ENCODE peak calls at places on chromosomes 13 and 19, in nine cellular contexts. E, G, W, X, H, C, J, S and I are unnamed samples.

GRCh38 chr13:99806671-99807070 is 164.9 kb downstream of the ZIC5 start:
- DNase-seq in E (no peak), G (no peak), W (no peak), X (no peak), H (no peak), C (peak; percentile 13), J (no peak), S (no peak), I (no peak)

GRCh38 chr13:97274782-97275252 is 52.7 kb downstream of the MBNL2 start:
- DNase-seq in E (no peak), G (no peak), W (no peak), X (no peak), H (peak; percentile 60), C (no peak), J (peak; percentile 51), S (no peak), I (peak; percentile 53)

GRCh38 chr13:36530050-36530789 is 97.9 kb downstream of the CCNA1 start:
- DNase-seq in E (no peak), G (no peak), W (no peak), X (no peak), H (no peak), C (no peak), J (peak; percentile 84), S (no peak), I (no peak)

GRCh38 chr19:9917322-9917721 is 19.0 kb downstream of the OLFM2 start:
- DNase-seq in E (no peak), G (no peak), W (no peak), X (no peak), H (peak; percentile 71), C (no peak), J (no peak), S (no peak), I (no peak)

GRCh38 chr19:47107953-47108746 is 5.4 kb downstream of the ZC3H4 start:
- DNase-seq in E (no peak), G (no peak), W (no peak), X (no peak), H (no peak), C (no peak), J (no peak), S (no peak), I (no peak)

GRCh38 chr13:50846861-50847475 is 3.5 kb upstream of the DLEU7 start:
- DNase-seq in E (no peak), G (no peak), W (no peak), X (no peak), H (no peak), C (no peak), J (no peak), S (no peak), I (no peak)

GRCh38 chr13:41428155-41428554 is 29.2 kb upstream of the RGCC start:
- DNase-seq in E (no peak), G (peak; percentile 19), W (no peak), X (no peak), H (no peak), C (no peak), J (no peak), S (no peak), I (no peak)

GRCh38 chr19:49475995-49476880 is 2.2 kb downstream of the FLT3LG start:
- DNase-seq in E (no peak), G (peak; percentile 44), W (no peak), X (no peak), H (peak; percentile 13), C (peak; percentile 44), J (no peak), S (no peak), I (no peak)

GRCh38 chr13:106242554-106242953 is 292.9 kb downstream of the EFNB2 start:
- DNase-seq in E (no peak), G (no peak), W (no peak), X (no peak), H (no peak), C (no peak), J (no peak), S (no peak), I (no peak)

GRCh38 chr19:7263066-7263465 is 31.1 kb downstream of the INSR start:
- DNase-seq in E (no peak), G (no peak), W (no peak), X (no peak), H (no peak), C (no peak), J (no peak), S (no peak), I (no peak)

GRCh38 chr13:34246511-34246910 is 428.6 kb downstream of the RFC3 start:
- DNase-seq in E (no peak), G (no peak), W (no peak), X (no peak), H (peak; percentile 30), C (no peak), J (no peak), S (no peak), I (no peak)

GRCh38 chr19:55283548-55284393 is at the start of gene BRSK1:
- DNase-seq in E (no peak), G (no peak), W (no peak), X (no peak), H (no peak), C (peak; percentile 37), J (no peak), S (peak; percentile 16), I (no peak)

GRCh38 chr13:87678353-87678752 is 7.2 kb downstream of the SLITRK5 start:
- DNase-seq in E (no peak), G (no peak), W (no peak), X (no peak), H (no peak), C (no peak), J (no peak), S (no peak), I (no peak)

GRCh38 chr19:23686622-23687423 is at the start of gene ZNF675:
- DNase-seq in E (peak; percentile 80), G (peak; percentile 90), W (peak; percentile 77), X (peak; percentile 46), H (peak; percentile 91), C (peak; percentile 93), J (peak; percentile 82), S (peak; percentile 78), I (peak; percentile 75)

GRCh38 chr19:13428352-13428751 is 77.9 kb downstream of the CACNA1A start:
- DNase-seq in E (peak; percentile 3), G (no peak), W (no peak), X (no peak), H (peak; percentile 43), C (peak; percentile 6), J (peak; percentile 12), S (no peak), I (no peak)

GRCh38 chr19:13014101-13014920 is 19.0 kb downstream of the NFIX start:
- DNase-seq in E (no peak), G (no peak), W (no peak), X (no peak), H (no peak), C (no peak), J (no peak), S (no peak), I (no peak)

GRCh38 chr19:41564515-41565383 is 11.2 kb upstream of the CEACAM21 start:
- DNase-seq in E (no peak), G (no peak), W (no peak), X (no peak), H (no peak), C (no peak), J (no peak), S (no peak), I (no peak)

GRCh38 chr13:24097667-24098066 is 62.9 kb upstream of the SPATA13 start:
- DNase-seq in E (no peak), G (no peak), W (no peak), X (no peak), H (no peak), C (no peak), J (no peak), S (no peak), I (no peak)

GRCh38 chr19:52516191-52516590 is 11.3 kb upstream of the ZNF808 start:
- DNase-seq in E (no peak), G (no peak), W (no peak), X (no peak), H (no peak), C (no peak), J (no peak), S (no peak), I (no peak)

GRCh38 chr19:9309974-9310446 is 372 bp upstream of the ZNF699 start:
- DNase-seq in E (no peak), G (no peak), W (peak; percentile 68), X (peak; percentile 31), H (peak; percentile 98), C (peak; percentile 92), J (peak; percentile 79), S (peak; percentile 68), I (peak; percentile 67)

GRCh38 chr13:88005188-88005587 is 334.0 kb downstream of the SLITRK5 start:
- DNase-seq in E (no peak), G (no peak), W (no peak), X (no peak), H (no peak), C (no peak), J (no peak), S (no peak), I (no peak)

GRCh38 chr13:24355103-24355502 is 45.7 kb downstream of the C1QTNF9 start:
- DNase-seq in E (no peak), G (no peak), W (no peak), X (no peak), H (no peak), C (no peak), J (no peak), S (no peak), I (no peak)

GRCh38 chr13:34748078-34748477 is 194.0 kb upstream of the NBEA start:
- DNase-seq in E (no peak), G (no peak), W (no peak), X (no peak), H (no peak), C (peak; percentile 19), J (peak; percentile 34), S (no peak), I (no peak)

GRCh38 chr19:56113071-56113632 is 7.9 kb downstream of the ZNF787 start:
- DNase-seq in E (no peak), G (no peak), W (no peak), X (no peak), H (no peak), C (no peak), J (no peak), S (no peak), I (no peak)

GRCh38 chr13:79937311-79938243 is 403.3 kb downstream of the SPRY2 start:
- DNase-seq in E (no peak), G (no peak), W (no peak), X (no peak), H (no peak), C (no peak), J (no peak), S (no peak), I (no peak)